ENCODE peak calls at places on chromosomes 3 and 15, in nine cellular contexts. F, A, E, P, X, Z, O, N and I are unnamed samples.

GRCh38 chr3:172104471-172105072 is 65.2 kb downstream of the FNDC3B start:
- DNase-seq in N (no peak), A (no peak), E (no peak), F (peak; percentile 88), X (no peak), O (no peak), Z (no peak), P (no peak), I (no peak)

GRCh38 chr3:140225996-140226395 is 291.0 kb downstream of the CLSTN2 start:
- DNase-seq in Z (no peak), O (no peak), F (no peak), A (no peak), N (no peak), X (no peak), P (no peak), E (no peak), I (no peak)

GRCh38 chr3:126515066-126515706 is 2.4 kb downstream of the UROC1 start:
- DNase-seq in X (peak; percentile 67), A (no peak), F (no peak), P (no peak), E (no peak), N (no peak), Z (no peak), O (no peak), I (peak; percentile 47)

GRCh38 chr15:50145451-50145872 is 26.4 kb upstream of the ATP8B4 start:
- DNase-seq in X (no peak), E (no peak), Z (no peak), F (peak; percentile 85), O (peak; percentile 71), A (no peak), N (peak; percentile 67), P (no peak), I (no peak)

GRCh38 chr3:114697441-114697840 is 403.6 kb downstream of the TIGIT start:
- DNase-seq in Z (no peak), N (no peak), X (no peak), O (no peak), E (no peak), P (no peak), A (no peak), F (no peak), I (no peak)

GRCh38 chr15:67024322-67024997 is 40.9 kb upstream of the SMAD3 start:
- DNase-seq in E (peak; percentile 79), Z (peak; percentile 77), A (no peak), X (no peak), F (no peak), P (peak; percentile 76), N (peak; percentile 61), O (peak; percentile 68), I (peak; percentile 92)

GRCh38 chr15:57718309-57718708 is 11.8 kb downstream of the POLR2M start:
- DNase-seq in Z (no peak), N (no peak), F (no peak), E (no peak), A (no peak), P (no peak), X (no peak), O (no peak), I (no peak)

GRCh38 chr15:35444557-35445204 is 101.3 kb downstream of the DPH6 start:
- DNase-seq in F (peak; percentile 73), Z (no peak), O (peak; percentile 39), A (no peak), E (no peak), P (no peak), N (peak; percentile 28), X (no peak), I (no peak)

GRCh38 chr3:15926866-15927265 is 129.1 kb upstream of the ANKRD28 start:
- DNase-seq in X (no peak), P (no peak), Z (no peak), N (no peak), F (no peak), O (no peak), E (no peak), A (no peak), I (no peak)

GRCh38 chr3:10011644-10012043 is 14.6 kb upstream of the FANCD2 start:
- DNase-seq in N (no peak), F (no peak), O (no peak), P (no peak), A (no peak), Z (no peak), X (no peak), E (no peak), I (no peak)

GRCh38 chr15:63407612-63408011 is 26.0 kb upstream of the CA12 start:
- DNase-seq in A (no peak), F (no peak), Z (no peak), N (no peak), O (no peak), E (no peak), P (no peak), X (no peak), I (no peak)

GRCh38 chr3:185320949-185321348 is 42.0 kb upstream of the MAP3K13 start:
- DNase-seq in X (no peak), P (no peak), F (no peak), Z (no peak), O (no peak), A (no peak), E (no peak), N (no peak), I (no peak)

GRCh38 chr3:185316740-185317407 is 46.1 kb upstream of the MAP3K13 start:
- DNase-seq in O (no peak), P (no peak), N (no peak), Z (no peak), X (no peak), A (no peak), E (no peak), F (no peak), I (no peak)

GRCh38 chr3:185318136-185318535 is 44.8 kb upstream of the MAP3K13 start:
- DNase-seq in E (no peak), F (peak; percentile 6), A (no peak), O (no peak), Z (no peak), X (no peak), P (no peak), N (no peak), I (no peak)

GRCh38 chr3:185319801-185320200 is 43.1 kb upstream of the MAP3K13 start:
- DNase-seq in O (no peak), N (no peak), A (no peak), X (no peak), P (no peak), E (no peak), F (no peak), Z (no peak), I (no peak)

DNA sequence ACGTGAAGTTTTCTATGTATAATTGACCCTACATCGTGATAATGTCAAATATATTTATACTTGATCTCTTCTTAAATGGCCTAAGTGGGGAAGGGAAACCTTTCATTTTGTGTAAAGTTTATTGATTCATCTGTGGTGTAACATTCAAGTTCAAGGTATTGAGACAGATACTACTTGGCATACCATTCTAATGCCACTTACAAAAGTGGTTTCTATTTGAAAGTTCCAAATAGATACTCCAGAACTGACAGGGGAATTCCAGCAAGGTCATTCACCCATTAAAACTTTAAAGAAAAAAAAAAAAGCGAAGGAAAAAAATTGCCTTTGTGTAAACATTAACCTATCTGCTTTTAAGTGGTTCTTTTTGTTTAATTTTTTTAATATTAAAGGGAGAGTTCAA is 45.3 kb upstream of the MAP3K13 start:
- DNase-seq in N (no peak), E (no peak), A (no peak), P (no peak), Z (no peak), O (no peak), F (no peak), X (no peak), I (no peak)
- H3K27ac ChIP-seq in N (no peak overlapping the region), E (peak overlapping the region; percentile 66), A (peak overlapping the region; percentile 11), P (no peak overlapping the region), Z (peak overlapping the region; percentile 29), O (no peak overlapping the region), F (no peak overlapping the region), X (peak overlapping the region; percentile 70), I (peak overlapping the region; percentile 54)

GRCh38 chr3:149180057-149180573 is 41.5 kb downstream of the CP start:
- DNase-seq in F (no peak), N (peak; percentile 60), X (no peak), P (peak; percentile 44), E (peak; percentile 66), O (peak; percentile 75), Z (peak; percentile 61), A (peak; percentile 97), I (peak; percentile 96)
- TF ChIP-seq POLR2AphosphoS5 in F (no peak), N (peak; percentile 17), X (no peak), P (peak; percentile 86), E (peak; percentile 92), O (peak; percentile 53), Z (peak; percentile 55), A (peak; percentile 80), I (peak; percentile 58)

DNA sequence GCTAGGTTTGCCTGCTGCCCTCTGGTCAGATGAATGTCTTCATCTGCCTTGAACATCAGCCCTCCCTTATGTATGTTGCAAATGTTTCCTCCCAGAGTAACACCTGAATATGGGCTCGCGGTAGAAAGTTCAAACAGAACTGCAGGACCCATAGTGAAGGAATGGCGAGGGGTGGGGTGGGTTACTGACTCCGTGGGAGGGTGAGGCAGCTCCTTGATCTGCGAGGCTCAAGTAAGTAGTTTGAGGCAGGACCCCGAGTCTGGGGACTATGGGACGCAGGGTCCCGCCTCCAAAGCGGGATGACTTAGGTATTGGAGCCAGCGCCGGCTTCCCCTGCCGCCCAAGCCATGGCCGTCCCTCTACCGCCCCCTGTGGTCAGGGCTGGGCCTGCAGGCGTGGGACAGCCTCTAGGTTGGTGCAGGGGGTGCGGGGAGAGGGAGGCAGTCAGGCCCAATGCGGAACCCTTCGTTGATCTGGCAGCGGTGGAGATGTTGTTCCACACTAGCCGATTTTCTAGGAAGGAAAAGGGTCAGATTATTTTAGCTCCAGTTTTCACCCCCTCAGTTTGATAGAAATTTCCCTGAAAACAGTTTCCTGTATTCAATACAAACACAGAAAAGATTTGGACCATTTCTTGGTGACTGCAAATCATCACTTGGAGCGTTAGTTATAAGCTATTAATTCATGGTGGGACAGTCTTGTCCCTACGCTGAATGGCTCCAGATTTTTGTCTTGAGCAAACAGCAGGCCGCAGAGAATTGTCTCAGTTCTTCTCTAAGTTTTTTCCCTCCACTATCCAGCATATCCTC is 72.3 kb downstream of the CORO2B start:
- DNase-seq in P (peak; percentile 61), E (no peak), F (peak; percentile 94), A (no peak), O (peak; percentile 51), Z (peak; percentile 72), X (peak; percentile 88), N (peak; percentile 89), I (peak; percentile 76)
- H3K4me3 ChIP-seq in P (no peak overlapping the region), E (no peak overlapping the region), F (peak overlapping the region; percentile 39), A (no peak overlapping the region), O (no peak overlapping the region), Z (no peak overlapping the region), X (no peak overlapping the region), N (no peak overlapping the region), I (no peak overlapping the region)

DNA sequence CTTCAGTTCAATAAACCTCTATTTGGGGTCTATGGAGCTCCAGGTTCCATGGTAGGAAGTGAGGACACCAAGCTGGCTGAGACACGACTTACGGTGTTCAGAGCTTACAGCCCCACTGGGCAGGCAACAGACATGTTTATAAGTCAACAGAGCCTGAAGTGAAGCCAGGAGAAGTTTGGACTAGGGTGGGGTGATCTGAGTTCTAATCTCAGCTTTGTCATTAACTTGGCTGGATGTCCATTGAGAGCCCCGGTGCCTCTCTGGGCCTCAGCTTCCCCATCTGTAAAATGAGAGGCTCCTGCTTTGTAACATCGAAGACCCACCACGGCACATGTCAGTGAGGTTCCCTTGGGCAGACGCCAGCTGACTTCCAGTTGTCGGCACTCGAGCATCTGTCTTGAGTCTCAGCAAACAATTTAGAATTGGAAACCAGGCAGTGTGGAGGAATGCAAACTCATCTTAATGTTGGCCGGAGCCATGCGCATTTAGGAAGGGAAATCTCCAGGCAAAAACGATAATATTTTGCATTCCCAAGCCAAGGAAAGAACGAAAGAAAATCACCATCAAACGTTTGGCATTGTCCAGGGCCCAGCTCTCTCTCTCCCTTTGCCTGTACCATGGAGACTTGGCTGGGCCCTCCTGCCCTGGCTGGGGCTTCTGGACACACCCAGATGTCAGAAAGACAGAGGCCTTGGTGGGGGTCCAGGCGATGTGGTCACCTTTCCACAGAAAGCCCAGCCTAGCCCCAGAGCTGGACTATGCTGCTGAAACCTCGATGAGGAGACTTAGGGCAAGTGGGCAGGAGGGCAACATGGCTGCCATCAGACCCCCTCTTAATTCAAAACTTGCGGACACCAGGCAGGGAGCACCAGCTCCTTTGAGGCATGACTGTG is 18.4 kb downstream of the ITGA11 start:
- DNase-seq in F (no peak), A (peak; percentile 92), O (no peak), E (peak; percentile 14), P (no peak), X (no peak), Z (no peak), N (no peak), I (no peak)
- H3K27ac ChIP-seq in F (no peak overlapping the region), A (peak overlapping the region; percentile 46), O (no peak overlapping the region), E (no peak overlapping the region), P (no peak overlapping the region), X (peak overlapping the region; percentile 54), Z (no peak overlapping the region), N (no peak overlapping the region), I (no peak overlapping the region)